ENCODE peak calls at places on chromosomes 7 and 10, in eight cellular contexts. I, Z, E, C, N, Q, P and W are unnamed samples. For H3K36me3 and H3K4me1, the result is how much of the 10 kb centered on the place peaks cover.

GRCh38 chr7:136870799-136871487 is 2.5 kb downstream of the CHRM2 start:
- DNase-seq in Z (peak), C (no peak), Q (peak), P (peak), I (no peak), N (no peak), E (no peak), W (no peak)

GRCh38 chr10:74047871-74048270 is 50.0 kb downstream of the VCL start:
- DNase-seq in C (no peak), I (no peak), E (no peak), P (no peak), N (no peak), Q (no peak), Z (no peak), W (no peak)

GRCh38 chr10:128422221-128422620 is 296.0 kb upstream of the MKI67 start:
- DNase-seq in E (no peak), Q (no peak), N (no peak), I (no peak), C (no peak), P (no peak), Z (no peak), W (no peak)

GRCh38 chr10:19654576-19654975 is 161.7 kb upstream of the PLXDC2 start:
- DNase-seq in Z (no peak), I (no peak), P (no peak), E (no peak), Q (no peak), C (no peak), N (no peak), W (no peak)

GRCh38 chr10:132408823-132409666 is 12.0 kb downstream of the PWWP2B start:
- DNase-seq in Q (no peak), N (no peak), C (no peak), Z (peak), P (no peak), E (no peak), I (peak), W (no peak)

GRCh38 chr10:102302611-102303010 is 57.3 kb downstream of the GBF1 start:
- DNase-seq in C (no peak), Z (no peak), Q (no peak), I (no peak), P (no peak), E (no peak), N (no peak), W (no peak)

GRCh38 chr10:2137549-2138174 is 400.3 kb upstream of the ADARB2 start:
- DNase-seq in P (no peak), I (no peak), Q (no peak), C (no peak), E (no peak), Z (no peak), N (no peak), W (no peak)

GRCh38 chr7:79504607-79505389 is 51.3 kb upstream of the MAGI2 start:
- DNase-seq in N (no peak), Q (no peak), I (no peak), C (peak), Z (no peak), P (no peak), E (no peak), W (no peak)

GRCh38 chr7:24980695-24981543 is 941 bp upstream of the OSBPL3 start:
- DNase-seq in Q (peak), N (no peak), P (no peak), I (peak), E (peak), Z (peak), C (peak), W (peak)

GRCh38 chr7:26856481-26856880 is 7.9 kb downstream of the SKAP2 start:
- DNase-seq in I (no peak), Q (no peak), N (no peak), C (peak), E (no peak), P (no peak), Z (no peak), W (no peak)

GRCh38 chr7:69610675-69611037 is 12.4 kb downstream of the AUTS2 start:
- DNase-seq in Z (no peak), I (no peak), P (no peak), N (no peak), C (no peak), E (no peak), Q (no peak), W (no peak)

GRCh38 chr10:51937736-51938135 is 238.3 kb upstream of the CSTF2T start:
- DNase-seq in Q (no peak), N (no peak), E (no peak), P (no peak), I (no peak), C (no peak), Z (no peak), W (no peak)

GRCh38 chr7:92698237-92698841 is 108.1 kb upstream of the FAM133B start:
- DNase-seq in N (no peak), P (no peak), Z (peak), Q (no peak), E (no peak), C (peak), I (peak), W (peak)

GRCh38 chr7:5997210-5997808 is 11.5 kb downstream of the PMS2 start:
- DNase-seq in N (peak), I (peak), Z (no peak), P (no peak), E (peak), C (peak), Q (no peak), W (peak)

GRCh38 chr10:93463723-93464511 is 18.2 kb downstream of the MYOF start:
- DNase-seq in P (no peak), Q (peak), C (peak), Z (peak), I (no peak), N (no peak), E (no peak), W (peak)

GRCh38 chr10:75939541-75939940 is 508.1 kb downstream of the LRMDA start:
- DNase-seq in P (no peak), I (no peak), Z (no peak), E (no peak), N (no peak), C (no peak), Q (no peak), W (no peak)

GRCh38 chr7:21497072-21497471 is 45.8 kb upstream of the DNAH11 start:
- DNase-seq in P (no peak), Z (no peak), E (no peak), C (no peak), N (no peak), I (no peak), Q (no peak), W (no peak)

GRCh38 chr10:5812283-5813090 is 747 bp downstream of the GDI2 start:
- DNase-seq in C (peak), I (peak), P (peak), Q (peak), Z (peak), E (peak), N (peak), W (peak)

GRCh38 chr7:113087278-113087998 is 811 bp upstream of the GPR85 start:
- DNase-seq in C (peak), E (no peak), Q (no peak), P (no peak), Z (no peak), N (no peak), I (no peak), W (no peak)

GRCh38 chr10:61262486-61263261 is 190.5 kb downstream of the TMEM26 start:
- DNase-seq in E (no peak), I (no peak), Q (no peak), N (no peak), C (no peak), Z (no peak), P (no peak), W (no peak)

GRCh38 chr7:111561659-111561908 is 708 bp downstream of the IMMP2L start:
- DNase-seq in Z (no peak), N (no peak), I (no peak), P (no peak), C (no peak), E (no peak), Q (no peak), W (no peak)

GRCh38 chr7:143284591-143285453 is at the start of gene TMEM139:
- DNase-seq in C (no peak), E (no peak), Z (peak), Q (no peak), N (no peak), P (no peak), I (peak), W (no peak)

GRCh38 chr7:20529260-20529659 is 86.2 kb upstream of the ABCB5 start:
- DNase-seq in P (no peak), I (no peak), N (no peak), C (no peak), Z (no peak), Q (no peak), E (no peak), W (no peak)

GRCh38 chr10:108204528-108205313 is 1040.2 kb upstream of the SORCS1 start:
- DNase-seq in N (no peak), Z (no peak), Q (no peak), P (no peak), I (no peak), C (no peak), E (no peak), W (no peak)

GRCh38 chr7:1233328-1234048 is 816 bp downstream of the UNCX start:
- DNase-seq in E (no peak), N (no peak), P (no peak), Q (no peak), C (no peak), I (no peak), Z (no peak), W (no peak)

GRCh38 chr7:116706668-116707126 is 34.7 kb downstream of the MET start:
- DNase-seq in P (no peak), E (no peak), N (no peak), Q (no peak), Z (no peak), I (no peak), C (peak), W (no peak)

GRCh38 chr10:20955355-20955893 is 58.3 kb upstream of the NEBL start:
- DNase-seq in Q (no peak), E (no peak), Z (no peak), C (no peak), N (no peak), P (no peak), I (no peak), W (no peak)

GRCh38 chr10:76117949-76118348 is 686.5 kb downstream of the LRMDA start:
- DNase-seq in P (no peak), N (no peak), C (no peak), I (no peak), Q (no peak), E (no peak), Z (no peak), W (no peak)

GRCh38 chr10:93437946-93438795 is 44.0 kb downstream of the MYOF start:
- DNase-seq in P (no peak), Z (no peak), I (no peak), Q (no peak), N (no peak), C (peak), E (no peak), W (peak)

GRCh38 chr7:84040365-84040764 is 154.2 kb downstream of the SEMA3A start:
- DNase-seq in I (peak), P (no peak), N (no peak), E (no peak), Q (no peak), C (no peak), Z (no peak), W (no peak)

GRCh38 chr7:46610746-46611145 is 689.7 kb upstream of the IGFBP3 start:
- DNase-seq in E (no peak), I (no peak), P (no peak), Q (no peak), Z (no peak), N (no peak), C (no peak), W (no peak)

GRCh38 chr7:79199961-79200360 is 253.5 kb downstream of the MAGI2 start:
- DNase-seq in C (no peak), Q (no peak), Z (no peak), I (no peak), E (no peak), P (no peak), N (no peak), W (no peak)

GRCh38 chr7:92848854-92849745 is 12.7 kb upstream of the CDK6 start:
- DNase-seq in E (no peak), Z (no peak), I (no peak), N (no peak), P (no peak), Q (no peak), C (no peak), W (no peak)

GRCh38 chr7:329691-330281 is 39.8 kb downstream of the FOXL3 start:
- DNase-seq in Q (no peak), Z (no peak), I (peak), E (no peak), C (no peak), P (peak), N (no peak), W (no peak)

GRCh38 chr7:101488826-101489572 is 126.3 kb downstream of the COL26A1 start:
- DNase-seq in I (no peak), E (no peak), N (no peak), Q (no peak), Z (no peak), P (no peak), C (no peak), W (no peak)
- H3K4me3 ChIP-seq in I (no peak), E (no peak), N (no peak), Q (no peak), Z (no peak), P (no peak), C (no peak), W (no peak)

GRCh38 chr10:69010151-69010640 is 21.6 kb downstream of the KIFBP start:
- DNase-seq in I (no peak), Q (no peak), E (no peak), P (no peak), N (no peak), C (no peak), Z (no peak), W (no peak)
- H3K36me3 ChIP-seq in I (half or more), Q (under half), E (under half), P (under half), N (under half), C (under half), Z (under half), W (under half)

GRCh38 chr7:55119571-55119970 is 100.8 kb downstream of the EGFR start:
- DNase-seq in Q (no peak), P (no peak), E (no peak), I (no peak), N (no peak), C (no peak), Z (no peak), W (no peak)
- H3K4me1 ChIP-seq in Q (under half), P (half or more), E (under half), I (under half), N (under half), C (under half), Z (under half), W (under half)

GRCh38 chr10:64952042-64952441 is 1430.8 kb downstream of the REEP3 start:
- DNase-seq in I (no peak), C (no peak), E (no peak), N (no peak), Q (no peak), P (no peak), Z (no peak), W (no peak)
- H3K4me3 ChIP-seq in I (no peak), C (no peak), E (no peak), N (no peak), Q (no peak), P (no peak), Z (no peak), W (no peak)

GRCh38 chr10:32039745-32040144 is 16.5 kb downstream of the KIF5B start:
- DNase-seq in Q (no peak), E (no peak), I (no peak), N (no peak), P (no peak), Z (no peak), C (no peak), W (no peak)
- H3K36me3 ChIP-seq in Q (under half), E (under half), I (half or more), N (under half), P (under half), Z (under half), C (half or more), W (under half)

GRCh38 chr7:73833251-73833919 is 2.6 kb downstream of the CLDN4 start:
- DNase-seq in Z (no peak), C (no peak), E (no peak), I (no peak), Q (no peak), N (no peak), P (no peak), W (no peak)
- H3K4me1 ChIP-seq in Z (under half), C (under half), E (under half), I (under half), Q (under half), N (under half), P (under half), W (under half)

DNA sequence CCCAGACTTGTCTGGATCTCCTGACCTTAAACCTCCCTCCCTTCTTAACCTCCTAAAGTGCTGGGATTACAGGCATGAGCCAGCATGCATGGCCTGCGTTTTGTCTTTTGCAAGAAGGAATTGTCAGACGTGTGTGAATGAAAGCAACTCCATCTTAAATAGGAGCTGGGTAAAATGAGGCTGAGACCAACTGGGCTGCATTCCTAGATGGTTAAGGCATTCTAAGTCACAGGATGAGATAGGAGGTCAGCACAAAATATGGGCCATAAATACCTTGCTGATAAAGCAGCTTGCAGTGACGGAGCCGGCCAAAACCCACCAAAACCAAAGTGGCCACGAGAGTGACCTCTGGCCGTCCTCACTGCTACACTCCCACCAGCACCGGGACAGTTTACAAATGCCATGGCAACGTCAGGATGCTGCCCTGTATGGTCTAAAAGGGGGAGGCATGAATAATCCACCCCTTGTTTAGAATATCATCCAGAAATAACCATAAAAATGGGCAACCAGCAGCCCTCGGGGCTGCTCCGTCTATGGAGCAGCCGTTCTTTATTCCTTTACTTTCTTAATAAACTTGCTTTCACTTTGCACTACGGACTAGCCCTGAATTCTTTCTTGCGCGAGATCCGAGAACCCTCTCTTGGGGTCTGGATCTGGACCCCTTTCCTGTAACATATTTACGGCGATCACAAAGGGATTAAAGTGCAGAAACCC is 41.2 kb upstream of the SDK1 start:
- DNase-seq in I (no peak), P (no peak), E (no peak), C (no peak), Q (no peak), Z (no peak), N (no peak), W (peak)
- H3K4me3 ChIP-seq in I (peak), P (peak), E (no peak), C (no peak), Q (peak), Z (peak), N (no peak), W (peak)

DNA sequence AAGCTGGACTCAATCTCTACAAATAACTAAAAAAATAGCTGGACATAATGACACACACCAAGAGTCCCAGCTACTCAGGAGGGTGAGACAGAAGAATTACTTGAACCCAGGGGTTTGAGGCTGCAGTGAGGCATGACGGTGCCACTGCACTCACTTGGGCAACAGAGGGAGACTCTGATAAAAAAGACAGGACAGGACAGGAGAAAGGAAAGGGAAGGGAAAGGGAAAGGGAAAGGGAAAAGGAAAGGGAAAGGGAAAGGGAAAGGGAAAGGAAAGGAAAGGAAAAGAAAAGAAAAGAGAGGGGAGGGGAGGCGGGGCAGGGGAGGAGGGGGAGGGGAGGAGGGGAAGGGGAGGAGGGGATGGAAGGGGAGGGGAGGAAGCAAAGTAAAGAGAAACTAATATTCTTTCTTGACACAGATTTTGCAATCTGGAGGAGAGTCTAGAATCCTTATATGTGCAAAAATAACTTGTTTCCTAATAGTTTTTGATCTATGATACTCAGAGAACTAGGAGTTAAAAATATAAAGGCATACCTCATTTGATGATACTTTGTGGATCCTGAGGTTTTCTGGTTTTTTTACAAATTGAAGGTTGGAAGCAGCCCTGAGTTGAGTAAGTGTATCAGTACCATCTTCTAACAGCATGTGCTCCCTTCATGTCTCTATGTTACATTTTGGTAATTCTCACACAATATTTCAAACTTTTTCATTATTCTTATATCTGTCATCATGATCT is 8.0 kb downstream of the SAR1A start:
- DNase-seq in P (no peak), Z (no peak), C (no peak), I (no peak), Q (no peak), E (no peak), N (no peak), W (no peak)
- H3K36me3 ChIP-seq in P (under half), Z (under half), C (under half), I (half or more), Q (under half), E (under half), N (under half), W (under half)